ENCODE peak calls at places on chromosomes 13 and 19, in six cellular contexts. K, X, C, R, F and W are unnamed samples. For H3K4me1, the result is how much of the 10 kb centered on the place peaks cover.

GRCh38 chr13:105519766-105520165 is 1015.7 kb downstream of the EFNB2 start:
- DNase-seq in K (no peak), X (no peak), C (no peak), R (no peak), F (no peak), W (no peak)

GRCh38 chr13:100490692-100491091 is 97.9 kb downstream of the GGACT start:
- DNase-seq in K (no peak), X (no peak), C (peak), R (no peak), F (no peak), W (no peak)

GRCh38 chr19:31527443-31527842 is 178.2 kb upstream of the TSHZ3 start:
- DNase-seq in K (no peak), X (no peak), C (no peak), R (no peak), F (no peak), W (no peak)

GRCh38 chr19:14413765-14414171 is 5.4 kb downstream of the DDX39A start:
- DNase-seq in K (peak), X (no peak), C (no peak), R (no peak), F (no peak), W (no peak)

GRCh38 chr19:48511800-48512503 is at the start of gene LMTK3:
- DNase-seq in K (peak), X (no peak), C (peak), R (no peak), F (peak), W (no peak)

GRCh38 chr19:29418106-29418684 is 107.6 kb upstream of the VSTM2B start:
- DNase-seq in K (no peak), X (no peak), C (no peak), R (no peak), F (no peak), W (no peak)

GRCh38 chr19:54959840-54960239 is 6.3 kb upstream of the NLRP2 start:
- DNase-seq in K (no peak), X (no peak), C (no peak), R (no peak), F (no peak), W (no peak)

GRCh38 chr19:4088065-4088679 is 21.5 kb upstream of the ZBTB7A start:
- DNase-seq in K (no peak), X (no peak), C (no peak), R (peak), F (no peak), W (no peak)

GRCh38 chr13:45691251-45691650 is 10.9 kb upstream of the CBY2 start:
- DNase-seq in K (no peak), X (no peak), C (no peak), R (no peak), F (no peak), W (no peak)

GRCh38 chr19:42038675-42039074 is 31.3 kb downstream of the GRIK5 start:
- DNase-seq in K (peak), X (no peak), C (no peak), R (peak), F (peak), W (no peak)

GRCh38 chr19:35299523-35300339 is 7.8 kb downstream of the MAG start:
- DNase-seq in K (peak), X (no peak), C (no peak), R (peak), F (no peak), W (no peak)

GRCh38 chr13:78238911-78239310 is 320.3 kb upstream of the EDNRB start:
- DNase-seq in K (no peak), X (no peak), C (no peak), R (no peak), F (no peak), W (no peak)

GRCh38 chr19:3359850-3360493 is 6.4 kb upstream of the NFIC start:
- DNase-seq in K (no peak), X (no peak), C (no peak), R (no peak), F (peak), W (no peak)

GRCh38 chr19:13027557-13027956 is 32.3 kb downstream of the NFIX start:
- DNase-seq in K (no peak), X (no peak), C (no peak), R (no peak), F (no peak), W (no peak)

GRCh38 chr19:13027031-13027430 is 31.8 kb downstream of the NFIX start:
- DNase-seq in K (no peak), X (no peak), C (no peak), R (no peak), F (no peak), W (no peak)

GRCh38 chr19:13029893-13030292 is 34.6 kb downstream of the NFIX start:
- DNase-seq in K (no peak), X (no peak), C (no peak), R (no peak), F (no peak), W (no peak)

GRCh38 chr19:13028027-13028426 is 32.8 kb downstream of the NFIX start:
- DNase-seq in K (no peak), X (no peak), C (no peak), R (no peak), F (no peak), W (no peak)

DNA sequence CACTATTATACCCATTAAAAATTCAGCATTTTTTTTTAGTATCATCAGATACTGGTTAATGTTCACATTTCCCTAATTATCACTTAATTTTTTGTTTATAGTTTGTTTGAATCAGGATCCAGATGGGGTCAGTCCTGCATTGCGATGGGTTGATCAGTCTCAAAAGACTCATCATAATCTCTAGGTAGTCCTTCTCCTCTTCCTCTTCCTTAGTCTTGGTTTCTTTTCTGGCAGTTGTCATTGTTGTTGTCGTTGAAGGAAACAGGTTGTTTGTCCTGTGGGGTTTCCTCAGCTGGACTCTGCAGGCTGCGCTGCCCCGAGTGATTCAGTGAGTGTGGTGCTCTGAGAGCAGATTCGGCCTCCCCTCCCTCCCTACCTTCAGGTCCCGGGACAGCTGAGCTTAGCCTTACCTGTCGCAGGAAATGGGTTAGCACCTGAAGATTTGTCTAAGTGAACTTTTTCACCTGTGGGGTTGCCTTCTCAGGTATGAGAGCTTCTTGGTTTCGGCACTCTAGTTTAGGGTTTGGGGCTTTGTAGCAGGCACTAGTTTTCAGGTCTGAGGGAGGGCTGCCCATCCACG is 34.1 kb downstream of the NFIX start:
- DNase-seq in K (no peak), X (no peak), C (no peak), R (no peak), F (no peak), W (no peak)
- H3K4me1 ChIP-seq in K (under half), X (under half), C (under half), R (half or more), F (under half), W (under half)

GRCh38 chr19:1753730-1754442 is 580 bp downstream of the ONECUT3 start:
- DNase-seq in K (no peak), X (no peak), C (no peak), R (no peak), F (no peak), W (no peak)
- H3K4me1 ChIP-seq in K (under half), X (under half), C (under half), R (under half), F (under half), W (under half)

GRCh38 chr19:10288662-10289166 is 1.0 kb upstream of the ICAM5 start:
- DNase-seq in K (peak), X (peak), C (peak), R (no peak), F (no peak), W (peak)
- H3K4me1 ChIP-seq in K (under half), X (under half), C (under half), R (under half), F (under half), W (under half)

GRCh38 chr19:5683177-5683886 is 2.5 kb downstream of the HSD11B1L start:
- DNase-seq in K (no peak), X (no peak), C (no peak), R (no peak), F (no peak), W (no peak)
- H3K4me1 ChIP-seq in K (under half), X (under half), C (under half), R (under half), F (under half), W (under half)

DNA sequence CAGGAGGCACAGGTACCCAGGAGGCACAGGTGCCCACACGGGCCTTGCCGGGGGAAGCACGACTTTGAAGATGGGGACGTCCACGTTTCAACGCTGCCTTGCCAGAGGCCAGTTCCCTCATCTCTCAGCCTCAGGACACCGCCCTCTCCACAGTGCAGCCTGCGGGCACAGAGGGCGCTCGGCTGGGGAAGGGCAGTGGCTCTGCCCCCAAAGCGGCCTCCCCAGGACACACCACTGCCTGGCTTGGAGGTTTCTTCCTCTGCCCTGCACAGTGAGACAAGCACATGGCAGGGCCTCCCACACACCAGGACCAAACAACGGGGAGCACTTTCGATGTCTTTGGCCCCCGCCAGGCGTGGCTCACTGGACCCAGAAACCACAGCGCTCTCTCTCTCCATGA is 73.0 kb downstream of the RASA3 start:
- DNase-seq in K (no peak), X (no peak), C (no peak), R (peak), F (peak), W (no peak)
- H3K4me1 ChIP-seq in K (under half), X (under half), C (under half), R (under half), F (under half), W (under half)

DNA sequence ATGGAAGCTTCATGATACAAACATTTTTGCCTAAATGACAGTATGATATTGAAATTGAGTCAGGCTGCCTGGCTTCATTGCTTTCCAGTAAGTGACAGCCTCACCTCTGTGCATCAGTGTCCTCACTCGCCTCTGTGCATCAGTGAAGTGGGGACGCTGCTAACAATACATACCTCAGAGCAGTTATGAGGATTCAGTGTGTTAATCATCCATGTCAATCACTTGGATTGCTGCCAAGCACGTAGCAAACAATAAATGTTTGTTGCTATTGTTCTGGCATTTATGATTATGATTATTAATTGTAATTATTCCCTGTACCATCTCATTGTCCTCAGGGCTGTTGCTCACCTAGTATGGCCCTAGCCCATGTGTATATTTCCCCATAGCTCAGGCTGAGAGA is 8.8 kb downstream of the PPP2R1A start:
- DNase-seq in K (no peak), X (no peak), C (no peak), R (no peak), F (no peak), W (no peak)
- H3K4me1 ChIP-seq in K (under half), X (under half), C (under half), R (half or more), F (under half), W (under half)

GRCh38 chr13:33213024-33213795 is 72.3 kb downstream of the STARD13 start:
- DNase-seq in K (no peak), X (no peak), C (no peak), R (no peak), F (no peak), W (no peak)
- H3K4me1 ChIP-seq in K (under half), X (under half), C (half or more), R (under half), F (under half), W (under half)

GRCh38 chr13:50243926-50244325 is 228.7 kb downstream of the KCNRG start:
- DNase-seq in K (no peak), X (no peak), C (no peak), R (no peak), F (no peak), W (no peak)
- H3K4me1 ChIP-seq in K (under half), X (under half), C (under half), R (under half), F (under half), W (under half)

GRCh38 chr19:18439025-18439909 is 1.3 kb upstream of the ISYNA1 start:
- DNase-seq in K (no peak), X (peak), C (no peak), R (no peak), F (peak), W (no peak)
- H3K4me1 ChIP-seq in K (under half), X (under half), C (under half), R (under half), F (under half), W (under half)

GRCh38 chr13:29594710-29595379 is 643 bp downstream of the SLC7A1 start:
- DNase-seq in K (peak), X (no peak), C (peak), R (peak), F (peak), W (peak)

GRCh38 chr13:29596064-29596418 is 553 bp upstream of the SLC7A1 start:
- DNase-seq in K (no peak), X (no peak), C (no peak), R (no peak), F (no peak), W (no peak)

GRCh38 chr13:29595380-29596063 is at the start of gene SLC7A1:
- DNase-seq in K (peak), X (peak), C (peak), R (peak), F (peak), W (peak)

GRCh38 chr13:29593605-29594297 is 1.7 kb downstream of the SLC7A1 start:
- DNase-seq in K (no peak), X (no peak), C (no peak), R (no peak), F (no peak), W (no peak)

GRCh38 chr13:29594310-29594709 is 1.2 kb downstream of the SLC7A1 start:
- DNase-seq in K (peak), X (peak), C (peak), R (peak), F (no peak), W (peak)
- H3K4me1 ChIP-seq in K (under half), X (under half), C (under half), R (under half), F (under half), W (under half)